ENCODE peak calls at places on chromosomes 4 and X, in four cellular contexts. S is GM12878, J is K562, C is GM12891. G is an unnamed sample.

GRCh38 chrX:1535241-1536041 is 1.5 kb downstream of the P2RY8 start:
- DNase-seq in J (no peak), C (no peak), S (peak; percentile 62), G (peak; percentile 85)

GRCh38 chrX:41684940-41685339 is 3.8 kb upstream of the GPR34 start:
- DNase-seq in J (no peak), S (no peak), C (no peak), G (no peak)

GRCh38 chr4:22736912-22737311 is 44.2 kb downstream of the GBA3 start:
- DNase-seq in C (no peak), J (no peak), S (no peak), G (no peak)

GRCh38 chr4:184163813-184164212 is 53.9 kb downstream of the ENPP6 start:
- DNase-seq in J (peak; percentile 55), S (no peak), C (peak; percentile 30), G (peak; percentile 11)

GRCh38 chr4:3044812-3045499 is 29.4 kb downstream of the HTT-AS start:
- DNase-seq in C (no peak), J (no peak), S (no peak), G (no peak)

GRCh38 chr4:109547394-109547793 is 12.7 kb upstream of the MCUB start:
- DNase-seq in S (no peak), J (no peak), C (no peak), G (no peak)

GRCh38 chr4:41177016-41177415 is 37.3 kb downstream of the APBB2 start:
- DNase-seq in J (no peak), S (no peak), C (no peak), G (no peak)

GRCh38 chr4:28313729-28314713 is 1453.4 kb downstream of the STIM2 start:
- DNase-seq in C (no peak), J (no peak), S (no peak), G (no peak)

GRCh38 chrX:9865804-9866471 is 79.7 kb downstream of the SHROOM2 start:
- DNase-seq in S (no peak), C (no peak), J (no peak), G (no peak)

GRCh38 chrX:18620349-18620748 is 51.6 kb downstream of the RS1 start:
- DNase-seq in S (peak; percentile 7), J (no peak), C (no peak), G (no peak)

GRCh38 chr4:154415313-154415712 is 76.3 kb downstream of the DCHS2 start:
- DNase-seq in J (no peak), S (no peak), C (no peak), G (no peak)

GRCh38 chr4:140935259-140935658 is 179.1 kb upstream of the TBC1D9 start:
- DNase-seq in C (no peak), S (no peak), J (no peak), G (no peak)

GRCh38 chr4:102736636-102737549 is 23.9 kb downstream of the MANBA start:
- DNase-seq in J (no peak), S (no peak), C (no peak), G (no peak)

GRCh38 chrX:24153175-24153795 is 3.8 kb downstream of the ZFX start:
- DNase-seq in S (no peak), C (no peak), J (peak; percentile 21), G (no peak)

GRCh38 chrX:122625821-122626220 is 558.3 kb upstream of the GRIA3 start:
- DNase-seq in J (no peak), S (no peak), C (no peak), G (no peak)

GRCh38 chr4:173088144-173088543 is 80.5 kb upstream of the GALNT7 start:
- DNase-seq in J (no peak), S (no peak), C (no peak), G (no peak)

GRCh38 chrX:107571296-107571998 is 56.9 kb upstream of the PRPS1 start:
- DNase-seq in J (no peak), S (no peak), C (no peak), G (no peak)

GRCh38 chr4:13567125-13567524 is 22.8 kb upstream of the NKX3-2 start:
- DNase-seq in J (no peak), C (no peak), S (no peak), G (no peak)

GRCh38 chr4:171378323-171378722 is 434.9 kb upstream of the GALNTL6 start:
- DNase-seq in C (no peak), J (no peak), S (no peak), G (no peak)
- TF ChIP-seq POLR2AphosphoS5 in C (no peak), J (no peak), S (no peak), G (no peak)

DNA sequence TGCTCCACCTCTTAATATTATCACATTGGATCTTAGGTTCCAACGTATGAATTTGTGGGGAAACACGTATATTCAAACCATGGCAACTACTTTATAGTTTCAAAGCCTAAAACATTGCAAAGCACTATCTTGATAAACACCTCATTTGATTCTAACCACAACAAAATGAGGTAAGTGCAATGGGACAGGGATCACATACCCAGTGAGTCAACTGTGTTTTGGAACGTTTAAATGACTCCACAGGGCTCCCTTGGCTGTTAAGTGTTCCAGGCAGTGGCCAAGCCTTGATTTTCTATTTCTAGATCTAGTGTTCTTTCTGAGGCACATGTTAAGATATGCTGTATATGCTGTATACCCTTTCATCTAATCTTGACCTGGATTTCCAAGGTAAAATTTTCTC is 54.5 kb upstream of the C1QTNF7 start:
- DNase-seq in S (no peak), J (no peak), C (no peak), G (no peak)
- TF ChIP-seq SPI1 in S (no peak), J (no peak), C (no peak), G (no peak)

DNA sequence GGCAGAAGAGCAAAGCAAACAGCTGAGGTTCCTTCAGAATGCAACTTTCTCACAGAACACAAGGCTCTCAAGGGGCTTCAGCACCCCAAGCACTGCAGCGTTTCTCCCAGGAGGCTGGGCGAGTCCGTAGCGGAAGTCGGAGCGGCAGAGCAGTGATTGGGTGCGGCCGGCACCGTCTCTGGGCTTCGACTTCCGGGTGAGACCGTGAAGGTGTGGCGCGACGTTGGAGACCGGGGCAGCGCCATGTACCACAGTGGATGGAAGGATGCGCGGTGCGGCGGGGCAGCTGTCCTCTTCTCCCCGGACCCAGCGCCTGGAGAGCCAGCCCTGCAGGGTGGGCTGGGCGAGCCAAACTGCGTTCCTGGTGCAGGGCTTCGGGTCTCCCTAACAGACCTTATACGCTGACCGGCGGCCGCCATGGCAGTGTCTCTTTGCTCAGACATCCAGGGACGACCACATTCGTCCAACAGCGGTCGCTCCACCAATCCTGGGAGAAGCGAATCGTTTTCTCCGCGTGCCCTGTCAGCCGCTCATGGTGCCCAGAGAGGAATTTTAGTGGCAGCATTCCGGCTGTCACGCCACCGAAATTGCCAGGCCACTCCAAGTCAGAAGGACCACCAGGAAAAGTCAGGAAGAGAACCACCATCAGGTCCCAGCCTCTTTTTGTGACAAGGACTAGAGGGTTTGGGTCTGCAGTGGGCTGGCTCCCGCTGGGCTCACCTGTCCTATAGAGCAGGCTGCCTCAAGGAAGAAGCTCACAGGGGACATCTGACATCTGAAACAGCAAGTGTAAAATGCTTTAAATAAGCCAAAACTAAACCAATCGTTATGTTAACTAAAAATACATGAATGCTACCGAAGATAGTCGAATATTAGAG is 20.5 kb downstream of the TRIM61 start:
- DNase-seq in C (peak; percentile 82), J (peak; percentile 55), S (peak; percentile 39), G (peak; percentile 12)
- TF ChIP-seq POLR2AphosphoS5 in C (peak; percentile 80), J (no peak), S (peak; percentile 89), G (peak; percentile 78)

GRCh38 chr4:111066001-111066400 is 443.1 kb upstream of the PITX2 start:
- DNase-seq in J (no peak), C (no peak), S (no peak), G (no peak)
- TF ChIP-seq SPI1 in J (no peak), C (no peak), S (no peak), G (no peak)

DNA sequence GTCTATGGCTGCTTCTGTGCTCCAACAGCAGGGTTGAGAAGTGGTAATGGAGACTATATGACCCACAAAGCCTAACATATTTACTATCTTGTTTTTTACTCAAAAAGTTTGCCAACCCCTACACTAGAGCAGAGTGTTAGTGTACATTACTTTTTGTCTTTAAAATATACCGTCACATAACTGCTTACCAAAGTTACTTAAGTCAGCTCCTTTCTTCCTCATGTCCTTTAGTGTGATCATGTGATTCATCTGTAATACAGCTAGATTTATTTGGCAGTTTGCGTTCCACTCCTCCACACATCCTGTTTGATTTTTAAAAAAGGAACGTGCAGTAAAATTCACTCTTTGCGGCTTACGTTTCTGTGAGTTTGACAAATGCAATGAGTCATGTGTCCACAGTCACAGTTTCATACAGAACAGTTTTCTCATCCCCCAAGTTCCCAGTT is 162.4 kb upstream of the GPRIN3 start:
- DNase-seq in J (no peak), C (no peak), S (peak; percentile 25), G (peak; percentile 61)
- TF ChIP-seq POLR2AphosphoS5 in J (no peak), C (no peak), S (no peak), G (no peak)

G was measured in HL-60.